ENCODE peak calls at places on chromosomes 11 and 22, in five cellular contexts. Q is GM13977, E is thyroid gland, J is stomach, A is GM10248. L is an unnamed sample.

GRCh38 chr11:90171359-90171758 is 36.9 kb downstream of the NAALAD2 start:
- DNase-seq in J (no peak), Q (no peak), A (no peak), E (no peak), L (no peak)

GRCh38 chr11:62601114-62601363 is 626 bp downstream of the MTA2 start:
- DNase-seq in A (peak), J (peak), Q (no peak), E (peak), L (no peak)

GRCh38 chr22:46115755-46116490 is 34.4 kb upstream of the PPARA start:
- DNase-seq in Q (no peak), J (no peak), A (no peak), E (peak), L (no peak)

GRCh38 chr22:43983808-43984207 is 28.6 kb downstream of the SAMM50 start:
- DNase-seq in A (no peak), J (no peak), E (no peak), Q (no peak), L (no peak)

GRCh38 chr11:2004466-2004865 is 6.8 kb upstream of the H19 start:
- DNase-seq in A (no peak), E (no peak), J (no peak), Q (no peak), L (no peak)

GRCh38 chr22:48257690-48258065 is 1495.2 kb downstream of the TBC1D22A start:
- DNase-seq in A (no peak), J (no peak), Q (no peak), E (no peak), L (no peak)

GRCh38 chr11:46239801-46240061 is 37.7 kb upstream of the CREB3L1 start:
- DNase-seq in J (no peak), Q (no peak), A (no peak), E (no peak), L (no peak)

GRCh38 chr22:36379593-36380361 is 8.0 kb downstream of the MYH9 start:
- DNase-seq in E (no peak), A (no peak), Q (no peak), J (no peak), L (no peak)

GRCh38 chr22:44406581-44407403 is 91.2 kb downstream of the RTL6 start:
- DNase-seq in Q (no peak), E (no peak), A (no peak), J (no peak), L (no peak)

GRCh38 chr11:620935-621814 is 3.6 kb downstream of the CDHR5 start:
- DNase-seq in Q (no peak), A (no peak), J (no peak), E (no peak), L (no peak)

GRCh38 chr22:25833091-25833490 is 91.1 kb downstream of the MYO18B start:
- DNase-seq in J (no peak), Q (no peak), E (no peak), A (no peak), L (no peak)

GRCh38 chr11:100574894-100575769 is 112.0 kb upstream of the ARHGAP42 start:
- DNase-seq in E (no peak), A (no peak), J (no peak), Q (no peak), L (no peak)

GRCh38 chr11:100910808-100911207 is 218.8 kb downstream of the PGR start:
- DNase-seq in J (no peak), A (peak), E (no peak), Q (peak), L (peak)

GRCh38 chr11:79150966-79151365 is 289.9 kb downstream of the TENM4 start:
- DNase-seq in E (no peak), J (no peak), Q (no peak), A (no peak), L (no peak)

GRCh38 chr11:1761857-1762536 is 1.7 kb downstream of the CTSD start:
- DNase-seq in Q (no peak), E (no peak), A (no peak), J (no peak), L (no peak)

GRCh38 chr22:33575041-33575440 is 345.2 kb downstream of the LARGE1 start:
- DNase-seq in Q (no peak), J (no peak), E (no peak), A (no peak), L (no peak)
- TF ChIP-seq CTCF in Q (no peak), J (no peak), E (no peak), A (no peak), L (no peak)

DNA sequence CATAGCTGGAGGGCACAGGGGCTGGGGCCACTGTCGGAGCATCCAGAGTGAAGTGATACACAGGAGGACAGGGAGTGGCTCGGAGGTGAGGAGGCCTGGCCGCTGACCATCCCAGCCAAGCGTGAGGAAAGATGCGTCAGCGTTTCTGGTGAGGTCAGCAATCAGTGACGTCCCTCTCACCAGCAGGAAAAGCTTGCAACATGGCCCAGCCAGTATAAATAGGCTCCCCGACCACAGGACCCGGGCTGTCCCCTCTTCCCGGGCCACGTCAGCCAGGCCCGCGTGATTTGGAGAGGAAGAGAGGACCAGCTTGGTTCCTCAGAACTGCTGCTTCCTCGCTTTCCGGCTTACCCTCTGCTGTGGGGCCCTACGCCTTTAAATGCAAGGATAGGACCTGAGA is 4.2 kb upstream of the OSM start:
- DNase-seq in A (no peak), Q (no peak), E (peak), J (peak), L (no peak)
- TF ChIP-seq CTCF in A (no peak), Q (no peak), E (no peak), J (no peak), L (no peak)

GRCh38 chr22:17009640-17010291 is 1.7 kb upstream of the GAB4 start:
- DNase-seq in E (no peak), J (no peak), Q (peak), A (no peak), L (no peak)

GRCh38 chr22:17012267-17012666 is 4.2 kb upstream of the GAB4 start:
- DNase-seq in A (no peak), Q (no peak), J (no peak), E (no peak), L (no peak)

GRCh38 chr22:17007852-17008731 is at the start of gene GAB4:
- DNase-seq in Q (no peak), A (no peak), E (no peak), J (no peak), L (no peak)

GRCh38 chr22:17007257-17007656 is 765 bp downstream of the GAB4 start:
- DNase-seq in J (no peak), Q (no peak), A (peak), E (no peak), L (no peak)
- TF ChIP-seq CTCF in J (no peak), Q (no peak), A (no peak), E (no peak), L (no peak)

DNA sequence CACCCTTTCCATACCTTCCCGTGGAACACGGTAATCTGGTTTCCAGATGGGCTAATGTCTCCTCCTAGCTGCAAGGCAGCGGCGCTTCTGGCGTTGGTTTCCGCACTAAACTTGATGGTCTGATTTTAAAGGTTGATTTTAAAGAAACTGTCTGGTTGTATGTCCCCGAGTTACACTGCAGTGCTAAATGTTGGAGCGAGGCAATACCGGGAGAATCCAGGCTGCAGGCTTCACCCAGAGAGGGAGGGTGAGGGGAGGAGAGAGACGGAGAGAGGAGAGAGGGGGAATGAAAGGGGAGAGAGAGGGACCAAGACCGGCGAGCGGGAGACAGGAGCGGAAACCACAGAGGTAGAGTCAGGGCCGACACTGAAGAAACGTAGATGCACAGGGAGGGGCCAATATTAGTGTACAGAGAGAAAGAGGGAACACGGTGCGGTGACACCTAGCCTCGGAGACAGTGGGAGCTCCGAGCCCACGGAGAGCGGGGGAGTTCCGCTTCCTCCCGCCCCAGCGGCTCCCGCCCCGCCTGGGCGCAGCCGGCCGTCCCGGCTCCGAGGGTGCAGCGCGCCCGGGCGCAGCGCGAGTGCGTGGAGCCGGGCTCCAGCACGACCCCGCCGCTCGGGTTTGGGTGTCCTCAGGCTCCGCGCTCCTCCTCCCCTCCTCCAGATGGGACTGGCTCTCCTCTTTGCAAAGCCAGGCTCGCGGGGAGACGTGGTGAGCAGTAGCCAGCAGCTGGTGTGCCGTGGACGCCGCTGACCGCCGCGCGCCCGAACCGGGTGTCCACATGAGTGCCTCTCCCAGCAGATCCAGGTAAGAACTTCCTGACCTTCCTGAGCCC is 71.9 kb upstream of the GRAMD1B start:
- DNase-seq in E (peak), Q (peak), A (peak), J (no peak), L (peak)
- TF ChIP-seq CTCF in E (no peak), Q (peak), A (peak), J (no peak), L (no peak)

GRCh38 chr11:16813141-16813540 is 74.7 kb downstream of the C11orf58 start:
- DNase-seq in Q (no peak), J (no peak), A (no peak), E (no peak), L (no peak)

GRCh38 chr11:16811136-16812020 is 72.9 kb downstream of the C11orf58 start:
- DNase-seq in J (no peak), A (no peak), Q (no peak), E (no peak), L (no peak)

GRCh38 chr11:16807306-16807705 is 68.9 kb downstream of the C11orf58 start:
- DNase-seq in J (no peak), E (no peak), A (no peak), Q (no peak), L (no peak)

GRCh38 chr11:16812274-16812673 is 73.8 kb downstream of the C11orf58 start:
- DNase-seq in J (no peak), Q (no peak), A (no peak), E (peak), L (no peak)

DNA sequence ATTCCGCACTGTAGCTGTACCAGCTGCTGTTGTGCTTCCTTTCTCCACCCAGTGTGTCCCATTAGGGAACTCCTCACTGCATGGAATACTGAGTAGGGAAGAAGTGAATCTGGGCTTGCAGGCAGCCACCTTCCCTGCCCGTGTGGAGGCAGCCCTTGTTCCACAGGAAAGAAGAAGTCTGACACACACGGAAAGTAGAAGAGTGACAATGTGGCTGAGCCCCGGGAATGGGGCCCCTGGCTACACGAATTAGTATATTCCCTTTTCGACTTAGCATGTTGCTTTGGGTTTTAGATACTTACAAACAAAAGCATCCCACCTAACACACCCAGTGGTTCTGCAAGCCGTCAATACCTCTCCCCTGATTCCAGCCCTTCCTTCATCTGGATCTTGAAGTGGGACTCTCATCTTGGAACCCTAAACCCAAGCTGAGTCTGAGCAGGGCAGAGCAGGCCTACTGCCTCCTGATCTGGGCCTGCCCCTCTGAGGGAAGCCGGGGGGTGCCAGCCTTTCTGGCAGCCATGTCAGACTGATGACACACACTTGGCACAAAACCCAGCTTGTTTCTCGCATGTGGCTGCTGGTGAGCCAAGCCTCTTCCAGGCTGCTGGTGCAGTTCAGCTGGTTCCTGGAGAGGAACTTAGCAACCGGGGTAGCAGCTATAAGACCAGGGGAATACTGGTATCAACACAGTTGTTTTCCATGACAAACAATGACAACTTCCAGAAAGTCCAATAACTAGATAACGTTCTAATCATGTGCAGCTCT is 71.6 kb downstream of the C11orf58 start:
- DNase-seq in J (no peak), E (peak), A (no peak), Q (no peak), L (no peak)
- TF ChIP-seq CTCF in J (no peak), E (no peak), A (no peak), Q (no peak), L (no peak)

DNA sequence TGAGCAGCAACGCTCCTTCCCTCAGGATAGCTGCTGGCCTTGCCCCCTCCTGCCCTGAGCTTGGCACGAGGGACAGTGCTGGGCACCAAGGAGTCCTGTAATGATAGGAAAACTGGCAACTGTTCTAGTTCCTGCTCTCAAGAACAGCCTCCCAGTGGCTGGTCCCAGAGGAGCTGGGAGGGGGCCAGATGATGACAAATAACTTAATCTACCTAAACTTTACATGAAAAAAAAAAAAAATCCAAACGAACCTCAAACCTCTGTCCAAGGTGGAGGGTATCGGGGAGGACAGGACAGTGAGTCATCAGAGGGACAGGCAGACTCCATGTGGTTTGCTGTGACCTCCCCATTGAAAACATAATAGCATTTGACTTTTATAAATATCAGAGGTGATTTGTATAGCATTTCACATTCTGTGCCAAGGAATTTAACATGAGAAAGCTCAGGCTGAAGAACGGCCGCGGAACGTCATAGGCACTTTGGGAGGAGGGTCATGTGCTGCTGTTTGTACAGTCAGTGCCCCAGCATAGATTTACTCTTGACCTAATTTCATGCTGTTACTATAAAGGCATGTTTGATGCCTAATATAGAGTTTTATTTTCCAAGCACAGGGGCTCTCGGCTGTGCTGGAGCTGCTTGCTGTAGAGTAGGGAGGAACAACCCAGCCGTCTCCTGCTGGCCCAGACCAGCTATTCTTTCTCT is 98.2 kb upstream of the NNMT start:
- DNase-seq in A (no peak), Q (no peak), J (peak), E (peak), L (no peak)
- TF ChIP-seq CTCF in A (no peak), Q (no peak), J (no peak), E (no peak), L (no peak)

DNA sequence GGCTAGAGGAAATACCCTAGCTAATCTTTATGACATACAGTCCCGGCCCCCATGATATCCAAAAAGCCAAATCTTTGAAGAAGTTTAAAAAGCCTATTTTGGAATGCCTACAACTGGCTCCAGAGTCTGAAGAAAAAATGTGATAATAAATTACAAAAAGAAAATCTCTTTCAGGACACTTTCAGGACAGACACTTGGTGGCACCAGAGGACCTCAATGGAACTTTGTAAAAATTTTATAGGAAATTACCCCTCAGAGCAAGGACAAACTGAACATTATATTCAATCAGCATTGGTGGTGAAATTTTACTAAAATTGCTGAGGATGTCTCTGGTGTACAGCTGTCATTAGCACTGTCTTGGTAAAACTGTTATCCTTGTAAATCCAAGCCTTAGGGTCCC is 81.0 kb downstream of the CCDC73 start:
- DNase-seq in Q (peak), E (no peak), J (no peak), A (no peak), L (no peak)
- TF ChIP-seq CTCF in Q (peak), E (no peak), J (no peak), A (peak), L (no peak)

DNA sequence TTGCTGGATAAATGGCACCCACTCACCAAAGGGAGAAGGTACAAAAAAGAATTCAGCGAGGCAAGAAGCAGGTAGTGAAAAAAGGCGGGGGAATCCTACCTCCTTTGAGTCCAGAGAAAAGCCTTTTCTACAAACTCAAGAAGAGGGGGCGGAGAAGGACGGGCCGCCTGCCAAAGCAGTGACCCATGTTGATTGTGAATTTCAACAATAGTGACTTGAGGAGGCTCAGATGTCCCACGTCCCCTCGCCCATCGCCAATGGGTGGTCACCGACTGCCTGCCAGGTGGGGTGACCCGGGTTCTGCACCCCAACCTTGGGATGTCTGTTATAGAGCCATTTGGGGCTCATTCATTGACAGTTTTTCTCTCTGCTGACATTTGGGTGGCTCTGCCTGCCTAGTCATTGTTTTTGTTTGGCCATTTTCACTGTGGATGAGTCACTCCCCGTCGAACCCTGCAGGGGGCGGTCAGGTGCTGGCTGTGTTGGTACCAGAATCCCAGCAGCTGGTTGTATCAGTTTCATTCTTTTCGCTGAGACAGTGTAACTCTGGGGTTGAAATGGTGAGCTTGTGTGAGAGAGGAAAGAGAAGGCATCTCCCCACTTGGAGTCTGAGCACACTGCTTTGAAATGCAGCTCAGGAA is 163.4 kb upstream of the NCAM1 start:
- DNase-seq in Q (peak), E (peak), J (peak), A (no peak), L (peak)
- TF ChIP-seq CTCF in Q (peak), E (peak), J (peak), A (peak), L (no peak)

GRCh38 chr22:22069450-22070370 is 87.1 kb upstream of the TOP3B start:
- DNase-seq in J (no peak), E (no peak), Q (no peak), A (no peak), L (no peak)

GRCh38 chr22:22070371-22070824 is 87.8 kb upstream of the TOP3B start:
- DNase-seq in E (no peak), A (no peak), Q (no peak), J (no peak), L (no peak)

GRCh38 chr22:22067192-22067591 is 84.6 kb upstream of the TOP3B start:
- DNase-seq in E (no peak), A (no peak), Q (no peak), J (no peak), L (no peak)

GRCh38 chr22:22068025-22068424 is 85.4 kb upstream of the TOP3B start:
- DNase-seq in Q (no peak), J (no peak), A (no peak), E (no peak), L (no peak)

DNA sequence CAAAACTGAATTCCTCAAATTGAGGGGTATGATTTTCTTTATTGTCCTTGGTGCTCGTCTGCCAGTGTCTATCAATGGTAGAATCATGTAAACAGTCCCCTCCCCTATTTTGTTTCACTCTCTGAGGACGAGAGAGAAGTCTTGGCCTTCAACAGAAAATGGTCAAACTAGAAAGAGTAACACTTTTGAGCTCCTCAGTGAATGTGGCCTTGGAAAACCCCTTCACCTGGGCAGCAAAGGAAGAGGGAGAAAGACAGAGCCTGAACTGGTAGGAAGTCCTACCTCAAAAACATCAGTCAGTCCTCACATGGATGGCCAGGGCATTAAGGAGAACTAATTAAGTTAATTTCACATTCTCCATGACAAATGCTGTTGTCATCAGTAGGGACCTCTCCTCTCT is 86.1 kb upstream of the TOP3B start:
- DNase-seq in Q (no peak), E (no peak), J (no peak), A (no peak), L (no peak)
- TF ChIP-seq CTCF in Q (no peak), E (no peak), J (no peak), A (no peak), L (no peak)

GRCh38 chr11:12121504-12121903 is 11.1 kb downstream of the MICAL2 start:
- DNase-seq in J (no peak), A (no peak), E (no peak), Q (no peak), L (no peak)

GRCh38 chr11:12123799-12124198 is 13.4 kb downstream of the MICAL2 start:
- DNase-seq in A (no peak), E (no peak), J (no peak), Q (no peak), L (no peak)

GRCh38 chr11:12121011-12121410 is 10.6 kb downstream of the MICAL2 start:
- DNase-seq in E (no peak), Q (no peak), A (no peak), J (no peak), L (no peak)

GRCh38 chr11:12123177-12123576 is 12.8 kb downstream of the MICAL2 start:
- DNase-seq in A (no peak), J (no peak), E (no peak), Q (no peak), L (no peak)

GRCh38 chr11:12122083-12122482 is 11.7 kb downstream of the MICAL2 start:
- DNase-seq in E (no peak), A (no peak), J (no peak), Q (no peak), L (no peak)
- TF ChIP-seq CTCF in E (no peak), A (peak), J (peak), Q (peak), L (no peak)

L was measured in GM20000.